ENCODE peak calls at places on chromosome 16, in eight cellular contexts. One of them, this sample, is unnamed.

GRCh38 chr16:50093607-50094570 is 28.1 kb downstream of the HEATR3 start:
- DNase-seq in activated T-helper 1 cell treated with anti-CD3 and anti-CD28 coated beads, Interleukin-2, amount 50 U/mL, for 16 hours: no peak
- DNase-seq in fibroblast of pulmonary artery: no peak
- DNase-seq in activated gamma-delta T cell treated with Interleukin-2 at 50 U/mL for 16 hours: no peak
- DNase-seq in adrenal gland: peak; percentile 74
- DNase-seq in HCT116: no peak
- DNase-seq in NCI-H69: no peak
- DNase-seq in NCI-H1694 treated with DMSO at 0.1 percent for 48 hours: no peak
- DNase-seq in this sample: no peak

GRCh38 chr16:24748242-24748641 is 18.8 kb downstream of the TNRC6A start:
- DNase-seq in activated T-helper 1 cell treated with anti-CD3 and anti-CD28 coated beads, Interleukin-2, amount 50 U/mL, for 16 hours: no peak
- DNase-seq in fibroblast of pulmonary artery: peak; percentile 91
- DNase-seq in activated gamma-delta T cell treated with Interleukin-2 at 50 U/mL for 16 hours: no peak
- DNase-seq in adrenal gland: peak; percentile 73
- DNase-seq in HCT116: no peak
- DNase-seq in NCI-H69: no peak
- DNase-seq in NCI-H1694 treated with DMSO at 0.1 percent for 48 hours: no peak
- DNase-seq in this sample: no peak

GRCh38 chr16:49269231-49269630 is 12.4 kb downstream of the CBLN1 start:
- DNase-seq in activated T-helper 1 cell treated with anti-CD3 and anti-CD28 coated beads, Interleukin-2, amount 50 U/mL, for 16 hours: no peak
- DNase-seq in fibroblast of pulmonary artery: no peak
- DNase-seq in activated gamma-delta T cell treated with Interleukin-2 at 50 U/mL for 16 hours: no peak
- DNase-seq in adrenal gland: no peak
- DNase-seq in HCT116: no peak
- DNase-seq in NCI-H69: no peak
- DNase-seq in NCI-H1694 treated with DMSO at 0.1 percent for 48 hours: no peak
- DNase-seq in this sample: no peak

GRCh38 chr16:2205104-2205966 is at the start of gene MLST8:
- DNase-seq in activated T-helper 1 cell treated with anti-CD3 and anti-CD28 coated beads, Interleukin-2, amount 50 U/mL, for 16 hours: peak; percentile 77
- DNase-seq in fibroblast of pulmonary artery: peak; percentile 88
- DNase-seq in activated gamma-delta T cell treated with Interleukin-2 at 50 U/mL for 16 hours: peak; percentile 89
- DNase-seq in adrenal gland: peak; percentile 86
- DNase-seq in HCT116: peak; percentile 78
- DNase-seq in NCI-H69: peak; percentile 93
- DNase-seq in NCI-H1694 treated with DMSO at 0.1 percent for 48 hours: peak; percentile 69
- DNase-seq in this sample: peak; percentile 92

GRCh38 chr16:74623214-74623842 is 16.4 kb upstream of the GLG1 start:
- DNase-seq in activated T-helper 1 cell treated with anti-CD3 and anti-CD28 coated beads, Interleukin-2, amount 50 U/mL, for 16 hours: no peak
- DNase-seq in fibroblast of pulmonary artery: peak; percentile 78
- DNase-seq in activated gamma-delta T cell treated with Interleukin-2 at 50 U/mL for 16 hours: no peak
- DNase-seq in adrenal gland: no peak
- DNase-seq in HCT116: no peak
- DNase-seq in NCI-H69: peak; percentile 22
- DNase-seq in NCI-H1694 treated with DMSO at 0.1 percent for 48 hours: peak; percentile 10
- DNase-seq in this sample: no peak

GRCh38 chr16:50473375-50473945 is 74.7 kb upstream of the NKD1 start:
- DNase-seq in activated T-helper 1 cell treated with anti-CD3 and anti-CD28 coated beads, Interleukin-2, amount 50 U/mL, for 16 hours: no peak
- DNase-seq in fibroblast of pulmonary artery: peak; percentile 27
- DNase-seq in activated gamma-delta T cell treated with Interleukin-2 at 50 U/mL for 16 hours: no peak
- DNase-seq in adrenal gland: no peak
- DNase-seq in HCT116: no peak
- DNase-seq in NCI-H69: peak; percentile 33
- DNase-seq in NCI-H1694 treated with DMSO at 0.1 percent for 48 hours: no peak
- DNase-seq in this sample: no peak

GRCh38 chr16:55146939-55147338 is 177.1 kb upstream of the IRX6 start:
- DNase-seq in activated T-helper 1 cell treated with anti-CD3 and anti-CD28 coated beads, Interleukin-2, amount 50 U/mL, for 16 hours: no peak
- DNase-seq in fibroblast of pulmonary artery: no peak
- DNase-seq in activated gamma-delta T cell treated with Interleukin-2 at 50 U/mL for 16 hours: no peak
- DNase-seq in adrenal gland: no peak
- DNase-seq in HCT116: no peak
- DNase-seq in NCI-H69: no peak
- DNase-seq in NCI-H1694 treated with DMSO at 0.1 percent for 48 hours: no peak
- DNase-seq in this sample: no peak

GRCh38 chr16:72925631-72925979 is 122.3 kb downstream of the ZFHX3 start:
- DNase-seq in activated T-helper 1 cell treated with anti-CD3 and anti-CD28 coated beads, Interleukin-2, amount 50 U/mL, for 16 hours: no peak
- DNase-seq in fibroblast of pulmonary artery: no peak
- DNase-seq in activated gamma-delta T cell treated with Interleukin-2 at 50 U/mL for 16 hours: no peak
- DNase-seq in adrenal gland: no peak
- DNase-seq in HCT116: no peak
- DNase-seq in NCI-H69: no peak
- DNase-seq in NCI-H1694 treated with DMSO at 0.1 percent for 48 hours: no peak
- DNase-seq in this sample: no peak

GRCh38 chr16:50467943-50468748 is 80.0 kb upstream of the NKD1 start:
- DNase-seq in activated T-helper 1 cell treated with anti-CD3 and anti-CD28 coated beads, Interleukin-2, amount 50 U/mL, for 16 hours: no peak
- DNase-seq in fibroblast of pulmonary artery: no peak
- DNase-seq in activated gamma-delta T cell treated with Interleukin-2 at 50 U/mL for 16 hours: no peak
- DNase-seq in adrenal gland: peak; percentile 28
- DNase-seq in HCT116: no peak
- DNase-seq in NCI-H69: peak; percentile 89
- DNase-seq in NCI-H1694 treated with DMSO at 0.1 percent for 48 hours: peak; percentile 64
- DNase-seq in this sample: no peak

GRCh38 chr16:86722970-86723369 is 144.6 kb downstream of the FOXL1 start:
- DNase-seq in activated T-helper 1 cell treated with anti-CD3 and anti-CD28 coated beads, Interleukin-2, amount 50 U/mL, for 16 hours: no peak
- DNase-seq in fibroblast of pulmonary artery: peak; percentile 75
- DNase-seq in activated gamma-delta T cell treated with Interleukin-2 at 50 U/mL for 16 hours: no peak
- DNase-seq in adrenal gland: no peak
- DNase-seq in HCT116: no peak
- DNase-seq in NCI-H69: no peak
- DNase-seq in NCI-H1694 treated with DMSO at 0.1 percent for 48 hours: no peak
- DNase-seq in this sample: no peak

GRCh38 chr16:67786491-67786890 is 19.9 kb downstream of the RANBP10 start:
- DNase-seq in activated T-helper 1 cell treated with anti-CD3 and anti-CD28 coated beads, Interleukin-2, amount 50 U/mL, for 16 hours: no peak
- DNase-seq in fibroblast of pulmonary artery: no peak
- DNase-seq in activated gamma-delta T cell treated with Interleukin-2 at 50 U/mL for 16 hours: no peak
- DNase-seq in adrenal gland: no peak
- DNase-seq in HCT116: no peak
- DNase-seq in NCI-H69: no peak
- DNase-seq in NCI-H1694 treated with DMSO at 0.1 percent for 48 hours: no peak
- DNase-seq in this sample: no peak

GRCh38 chr16:88355389-88356123 is 27.2 kb upstream of the ZNF469 start:
- DNase-seq in activated T-helper 1 cell treated with anti-CD3 and anti-CD28 coated beads, Interleukin-2, amount 50 U/mL, for 16 hours: no peak
- DNase-seq in fibroblast of pulmonary artery: no peak
- DNase-seq in activated gamma-delta T cell treated with Interleukin-2 at 50 U/mL for 16 hours: no peak
- DNase-seq in adrenal gland: no peak
- DNase-seq in HCT116: no peak
- DNase-seq in NCI-H69: no peak
- DNase-seq in NCI-H1694 treated with DMSO at 0.1 percent for 48 hours: no peak
- DNase-seq in this sample: no peak

GRCh38 chr16:67415872-67416793 is at the start of gene ZDHHC1:
- DNase-seq in activated T-helper 1 cell treated with anti-CD3 and anti-CD28 coated beads, Interleukin-2, amount 50 U/mL, for 16 hours: no peak
- DNase-seq in fibroblast of pulmonary artery: peak; percentile 66
- DNase-seq in activated gamma-delta T cell treated with Interleukin-2 at 50 U/mL for 16 hours: peak; percentile 32
- DNase-seq in adrenal gland: peak; percentile 71
- DNase-seq in HCT116: no peak
- DNase-seq in NCI-H69: peak; percentile 76
- DNase-seq in NCI-H1694 treated with DMSO at 0.1 percent for 48 hours: peak; percentile 26
- DNase-seq in this sample: peak; percentile 45

GRCh38 chr16:77213542-77214108 is 14.4 kb downstream of the SYCE1L start:
- DNase-seq in activated T-helper 1 cell treated with anti-CD3 and anti-CD28 coated beads, Interleukin-2, amount 50 U/mL, for 16 hours: no peak
- DNase-seq in fibroblast of pulmonary artery: peak; percentile 87
- DNase-seq in activated gamma-delta T cell treated with Interleukin-2 at 50 U/mL for 16 hours: no peak
- DNase-seq in adrenal gland: peak; percentile 67
- DNase-seq in HCT116: peak; percentile 98
- DNase-seq in NCI-H69: peak; percentile 57
- DNase-seq in NCI-H1694 treated with DMSO at 0.1 percent for 48 hours: no peak
- DNase-seq in this sample: no peak

GRCh38 chr16:4667203-4667983 is 26.0 kb upstream of the NUDT16L1 start:
- DNase-seq in activated T-helper 1 cell treated with anti-CD3 and anti-CD28 coated beads, Interleukin-2, amount 50 U/mL, for 16 hours: no peak
- DNase-seq in fibroblast of pulmonary artery: no peak
- DNase-seq in activated gamma-delta T cell treated with Interleukin-2 at 50 U/mL for 16 hours: no peak
- DNase-seq in adrenal gland: no peak
- DNase-seq in HCT116: no peak
- DNase-seq in NCI-H69: peak; percentile 41
- DNase-seq in NCI-H1694 treated with DMSO at 0.1 percent for 48 hours: no peak
- DNase-seq in this sample: no peak

GRCh38 chr16:20928774-20929411 is 28.3 kb downstream of the LYRM1 start:
- DNase-seq in activated T-helper 1 cell treated with anti-CD3 and anti-CD28 coated beads, Interleukin-2, amount 50 U/mL, for 16 hours: no peak
- DNase-seq in fibroblast of pulmonary artery: no peak
- DNase-seq in activated gamma-delta T cell treated with Interleukin-2 at 50 U/mL for 16 hours: no peak
- DNase-seq in adrenal gland: no peak
- DNase-seq in HCT116: no peak
- DNase-seq in NCI-H69: no peak
- DNase-seq in NCI-H1694 treated with DMSO at 0.1 percent for 48 hours: no peak
- DNase-seq in this sample: no peak

GRCh38 chr16:30397776-30398659 is 2.8 kb downstream of the ZNF48 start:
- DNase-seq in activated T-helper 1 cell treated with anti-CD3 and anti-CD28 coated beads, Interleukin-2, amount 50 U/mL, for 16 hours: no peak
- DNase-seq in fibroblast of pulmonary artery: no peak
- DNase-seq in activated gamma-delta T cell treated with Interleukin-2 at 50 U/mL for 16 hours: no peak
- DNase-seq in adrenal gland: no peak
- DNase-seq in HCT116: no peak
- DNase-seq in NCI-H69: no peak
- DNase-seq in NCI-H1694 treated with DMSO at 0.1 percent for 48 hours: no peak
- DNase-seq in this sample: no peak

GRCh38 chr16:80122155-80122554 is 418.6 kb upstream of the DYNLRB2 start:
- DNase-seq in activated T-helper 1 cell treated with anti-CD3 and anti-CD28 coated beads, Interleukin-2, amount 50 U/mL, for 16 hours: no peak
- DNase-seq in fibroblast of pulmonary artery: peak; percentile 24
- DNase-seq in activated gamma-delta T cell treated with Interleukin-2 at 50 U/mL for 16 hours: no peak
- DNase-seq in adrenal gland: peak; percentile 46
- DNase-seq in HCT116: no peak
- DNase-seq in NCI-H69: no peak
- DNase-seq in NCI-H1694 treated with DMSO at 0.1 percent for 48 hours: peak; percentile 41
- DNase-seq in this sample: no peak

GRCh38 chr16:27485811-27486210 is 63.9 kb downstream of the GTF3C1 start:
- DNase-seq in activated T-helper 1 cell treated with anti-CD3 and anti-CD28 coated beads, Interleukin-2, amount 50 U/mL, for 16 hours: no peak
- DNase-seq in fibroblast of pulmonary artery: no peak
- DNase-seq in activated gamma-delta T cell treated with Interleukin-2 at 50 U/mL for 16 hours: no peak
- DNase-seq in adrenal gland: no peak
- DNase-seq in HCT116: no peak
- DNase-seq in NCI-H69: no peak
- DNase-seq in NCI-H1694 treated with DMSO at 0.1 percent for 48 hours: no peak
- DNase-seq in this sample: no peak

GRCh38 chr16:64590516-64590915 is 531.3 kb downstream of the CDH11 start:
- DNase-seq in activated T-helper 1 cell treated with anti-CD3 and anti-CD28 coated beads, Interleukin-2, amount 50 U/mL, for 16 hours: no peak
- DNase-seq in fibroblast of pulmonary artery: peak; percentile 22
- DNase-seq in activated gamma-delta T cell treated with Interleukin-2 at 50 U/mL for 16 hours: no peak
- DNase-seq in adrenal gland: no peak
- DNase-seq in HCT116: no peak
- DNase-seq in NCI-H69: no peak
- DNase-seq in NCI-H1694 treated with DMSO at 0.1 percent for 48 hours: no peak
- DNase-seq in this sample: no peak

GRCh38 chr16:66923247-66923851 is 2.0 kb downstream of the RRAD start:
- DNase-seq in activated T-helper 1 cell treated with anti-CD3 and anti-CD28 coated beads, Interleukin-2, amount 50 U/mL, for 16 hours: no peak
- DNase-seq in fibroblast of pulmonary artery: peak; percentile 69
- DNase-seq in activated gamma-delta T cell treated with Interleukin-2 at 50 U/mL for 16 hours: no peak
- DNase-seq in adrenal gland: peak; percentile 81
- DNase-seq in HCT116: no peak
- DNase-seq in NCI-H69: peak; percentile 33
- DNase-seq in NCI-H1694 treated with DMSO at 0.1 percent for 48 hours: peak; percentile 81
- DNase-seq in this sample: no peak

GRCh38 chr16:57534881-57535658 is 1.3 kb downstream of the CCDC102A start:
- DNase-seq in activated T-helper 1 cell treated with anti-CD3 and anti-CD28 coated beads, Interleukin-2, amount 50 U/mL, for 16 hours: no peak
- DNase-seq in fibroblast of pulmonary artery: no peak
- DNase-seq in activated gamma-delta T cell treated with Interleukin-2 at 50 U/mL for 16 hours: no peak
- DNase-seq in adrenal gland: peak; percentile 44
- DNase-seq in HCT116: no peak
- DNase-seq in NCI-H69: no peak
- DNase-seq in NCI-H1694 treated with DMSO at 0.1 percent for 48 hours: no peak
- DNase-seq in this sample: no peak

GRCh38 chr16:27402569-27402963 is 592 bp downstream of the IL21R start:
- DNase-seq in activated T-helper 1 cell treated with anti-CD3 and anti-CD28 coated beads, Interleukin-2, amount 50 U/mL, for 16 hours: no peak
- DNase-seq in fibroblast of pulmonary artery: no peak
- DNase-seq in activated gamma-delta T cell treated with Interleukin-2 at 50 U/mL for 16 hours: no peak
- DNase-seq in adrenal gland: no peak
- DNase-seq in HCT116: no peak
- DNase-seq in NCI-H69: no peak
- DNase-seq in NCI-H1694 treated with DMSO at 0.1 percent for 48 hours: no peak
- DNase-seq in this sample: no peak